ENCODE peak calls at places on chromosomes 7 and 10, in nine cellular contexts. K is psoas muscle; G is A549; I is CD8-positive, alpha-beta T cell; Y is uterus; H is dorsolateral prefrontal cortex; M is left ventricle myocardium inferior; D is ovary; U is adrenal gland. J is an unnamed sample.

GRCh38 chr7:21893401-21893800 is 52.3 kb downstream of the CDCA7L start:
- DNase-seq in M (no peak), H (no peak), G (no peak), I (no peak), K (no peak), U (no peak), D (no peak), Y (no peak), J (no peak)

GRCh38 chr10:132154440-132154839 is 32.3 kb upstream of the DPYSL4 start:
- DNase-seq in G (no peak), Y (no peak), H (no peak), M (no peak), I (no peak), U (no peak), K (no peak), D (no peak), J (no peak)

GRCh38 chr10:113073549-113074189 is 123.6 kb downstream of the TCF7L2 start:
- DNase-seq in H (no peak), K (peak), M (peak), G (peak), D (peak), Y (peak), U (peak), I (no peak), J (peak)

GRCh38 chr7:88344956-88345832 is 38.5 kb upstream of the STEAP4 start:
- DNase-seq in U (peak), Y (no peak), I (no peak), M (peak), D (peak), K (peak), G (peak), H (peak), J (peak)

GRCh38 chr7:51867117-51867516 is 550.5 kb upstream of the COBL start:
- DNase-seq in G (no peak), I (no peak), M (no peak), K (no peak), D (no peak), U (no peak), H (no peak), Y (no peak), J (no peak)

GRCh38 chr10:77899080-77899477 is 27.5 kb downstream of the DLG5 start:
- DNase-seq in H (no peak), Y (no peak), D (no peak), K (no peak), G (peak), M (no peak), U (no peak), I (no peak), J (peak)

GRCh38 chr7:79912213-79912633 is 222.4 kb upstream of the GNAI1 start:
- DNase-seq in M (no peak), K (no peak), D (no peak), G (no peak), Y (no peak), I (no peak), U (no peak), H (no peak), J (no peak)

GRCh38 chr7:131328387-131329175 is 905 bp downstream of the MKLN1 start:
- DNase-seq in Y (no peak), K (no peak), M (no peak), H (no peak), D (no peak), U (no peak), I (no peak), G (no peak), J (peak)

GRCh38 chr10:3729397-3729796 is 55.6 kb downstream of the KLF6 start:
- DNase-seq in U (no peak), Y (no peak), I (no peak), D (no peak), K (no peak), H (no peak), G (no peak), M (no peak), J (no peak)

GRCh38 chr10:122446668-122447410 is 7.6 kb upstream of the ARMS2 start:
- DNase-seq in G (peak), H (no peak), D (no peak), Y (no peak), M (no peak), U (no peak), I (no peak), K (no peak), J (no peak)

GRCh38 chr10:32171213-32171612 is 115.0 kb upstream of the KIF5B start:
- DNase-seq in I (no peak), K (no peak), G (no peak), H (no peak), U (no peak), Y (no peak), M (no peak), D (no peak), J (no peak)

GRCh38 chr10:62317257-62317656 is 48.6 kb upstream of the RTKN2 start:
- DNase-seq in U (no peak), I (no peak), Y (no peak), D (no peak), H (no peak), K (no peak), M (no peak), G (no peak), J (no peak)

GRCh38 chr10:68095176-68095575 is 14.1 kb upstream of the MYPN start:
- DNase-seq in U (no peak), K (no peak), I (no peak), D (no peak), Y (no peak), M (no peak), H (no peak), G (peak), J (peak)

GRCh38 chr7:5777932-5778331 is 3.5 kb downstream of the RNF216 start:
- DNase-seq in U (no peak), K (no peak), G (no peak), D (no peak), H (no peak), I (no peak), M (no peak), Y (no peak), J (no peak)

GRCh38 chr7:90747521-90747920 is 151.4 kb downstream of the CDK14 start:
- DNase-seq in I (no peak), G (no peak), K (no peak), D (no peak), Y (no peak), U (no peak), M (no peak), H (no peak), J (no peak)

GRCh38 chr10:109587366-109587765 is 335.9 kb downstream of the XPNPEP1 start:
- DNase-seq in M (no peak), Y (no peak), I (no peak), G (no peak), H (no peak), D (no peak), K (no peak), U (no peak), J (no peak)

GRCh38 chr10:49552277-49552676 is 13.4 kb upstream of the ERCC6 start:
- DNase-seq in M (no peak), I (no peak), Y (no peak), D (no peak), H (no peak), U (no peak), K (no peak), G (peak), J (peak)

GRCh38 chr7:101315336-101315735 is 6.3 kb downstream of the IFT22 start:
- DNase-seq in H (peak), G (peak), M (no peak), K (no peak), Y (no peak), D (no peak), I (peak), U (peak), J (no peak)

GRCh38 chr7:35386082-35386815 is 132.3 kb upstream of the TBX20 start:
- DNase-seq in K (no peak), G (no peak), Y (no peak), H (no peak), I (no peak), D (no peak), U (no peak), M (no peak), J (no peak)

GRCh38 chr7:16719699-16720098 is 33.9 kb upstream of the TSPAN13 start:
- DNase-seq in H (no peak), I (no peak), K (no peak), M (no peak), U (no peak), G (peak), D (no peak), Y (no peak), J (no peak)

GRCh38 chr10:80504158-80504811 is 33.4 kb upstream of the SH2D4B start:
- DNase-seq in H (no peak), K (no peak), D (no peak), I (no peak), G (no peak), M (no peak), U (no peak), Y (no peak), J (no peak)

GRCh38 chr7:157465597-157466348 is 129.0 kb downstream of the DNAJB6 start:
- DNase-seq in I (no peak), G (no peak), D (no peak), Y (no peak), H (no peak), M (no peak), K (no peak), U (no peak), J (no peak)

GRCh38 chr10:132766291-132766690 is 19.7 kb downstream of the NKX6-2 start:
- DNase-seq in Y (no peak), D (no peak), K (no peak), U (no peak), M (no peak), H (no peak), G (no peak), I (no peak), J (no peak)

GRCh38 chr10:124138195-124138882 is 44.9 kb upstream of the CHST15 start:
- DNase-seq in D (peak), G (no peak), K (no peak), I (no peak), M (no peak), H (no peak), Y (peak), U (peak), J (no peak)

GRCh38 chr10:14253079-14253478 is 77.6 kb downstream of the FRMD4A start:
- DNase-seq in G (no peak), Y (no peak), H (no peak), I (no peak), K (no peak), U (no peak), D (no peak), M (no peak), J (no peak)

GRCh38 chr7:28618383-28618782 is 206.1 kb downstream of the CREB5 start:
- DNase-seq in G (no peak), M (no peak), U (no peak), K (no peak), I (no peak), H (no peak), D (no peak), Y (no peak), J (no peak)

GRCh38 chr7:149741629-149742028 is 31.8 kb downstream of the ZNF467 start:
- DNase-seq in Y (no peak), K (no peak), U (no peak), D (no peak), G (no peak), H (peak), I (no peak), M (no peak), J (no peak)

GRCh38 chr10:62038609-62039190 is 137.2 kb downstream of the ARID5B start:
- DNase-seq in U (peak), H (peak), G (peak), Y (peak), K (peak), M (peak), I (peak), D (peak), J (peak)

GRCh38 chr10:133359554-133359971 is 1.7 kb upstream of the FUOM start:
- DNase-seq in U (no peak), H (peak), G (no peak), K (no peak), D (no peak), I (no peak), M (no peak), Y (no peak), J (no peak)

GRCh38 chr10:103693070-103693811 is 162.1 kb downstream of the SH3PXD2A start:
- DNase-seq in M (no peak), I (no peak), K (no peak), H (peak), Y (no peak), G (no peak), D (no peak), U (no peak), J (no peak)

GRCh38 chr7:27714831-27715444 is 25.0 kb upstream of the TAX1BP1 start:
- DNase-seq in I (no peak), K (no peak), G (no peak), H (no peak), D (no peak), M (no peak), Y (no peak), U (no peak), J (no peak)

GRCh38 chr10:110226926-110227641 is 19.7 kb downstream of the MXI1 start:
- DNase-seq in Y (peak), H (peak), U (peak), G (no peak), M (peak), K (peak), D (peak), I (peak), J (peak)

GRCh38 chr7:114663502-114663901 is 248.9 kb downstream of the FOXP2 start:
- DNase-seq in K (no peak), H (no peak), D (no peak), U (no peak), I (no peak), Y (no peak), G (peak), M (no peak), J (no peak)

GRCh38 chr7:20435305-20435704 is 104.6 kb downstream of the ITGB8 start:
- DNase-seq in D (no peak), G (no peak), K (peak), H (no peak), M (peak), U (peak), I (no peak), Y (peak), J (no peak)

GRCh38 chr10:31290386-31290785 is 28.6 kb upstream of the ZEB1 start:
- DNase-seq in G (no peak), Y (no peak), U (no peak), D (no peak), K (no peak), M (no peak), H (no peak), I (no peak), J (no peak)

GRCh38 chr7:1123721-1124120 is 35.8 kb downstream of the GPER1 start:
- DNase-seq in D (peak), K (peak), H (no peak), Y (peak), G (peak), I (no peak), U (peak), M (peak), J (no peak)

GRCh38 chr7:130673066-130673465 is 4.5 kb upstream of the COPG2 start:
- DNase-seq in Y (no peak), G (no peak), M (no peak), I (no peak), K (no peak), D (no peak), H (no peak), U (no peak), J (no peak)

GRCh38 chr7:78434281-78434680 is 635.7 kb downstream of the PHTF2 start:
- DNase-seq in H (no peak), K (no peak), Y (no peak), D (no peak), U (no peak), I (no peak), G (no peak), M (no peak), J (no peak)

GRCh38 chr10:34024708-34025425 is 690.4 kb upstream of the NRP1 start:
- DNase-seq in M (no peak), K (peak), G (peak), H (no peak), Y (no peak), D (no peak), I (no peak), U (no peak), J (peak)
- TF ChIP-seq CTCF in M (no peak), K (no peak), G (no peak), H (no peak), Y (no peak), D (no peak), I (no peak), U (no peak), J (no peak)

GRCh38 chr7:55028011-55028410 is 9.2 kb downstream of the EGFR start:
- DNase-seq in I (no peak), U (no peak), G (no peak), H (no peak), D (no peak), Y (no peak), M (no peak), K (no peak), J (no peak)

GRCh38 chr7:55024776-55025175 is 6.0 kb downstream of the EGFR start:
- DNase-seq in Y (no peak), U (no peak), D (no peak), K (no peak), I (no peak), M (no peak), H (no peak), G (no peak), J (no peak)

GRCh38 chr7:55022618-55022985 is 3.8 kb downstream of the EGFR start:
- DNase-seq in M (no peak), H (no peak), U (no peak), K (no peak), Y (no peak), G (no peak), I (no peak), D (no peak), J (peak)

GRCh38 chr7:55026867-55027490 is 8.2 kb downstream of the EGFR start:
- DNase-seq in K (no peak), M (no peak), U (no peak), D (no peak), G (no peak), H (no peak), I (no peak), Y (no peak), J (no peak)

DNA sequence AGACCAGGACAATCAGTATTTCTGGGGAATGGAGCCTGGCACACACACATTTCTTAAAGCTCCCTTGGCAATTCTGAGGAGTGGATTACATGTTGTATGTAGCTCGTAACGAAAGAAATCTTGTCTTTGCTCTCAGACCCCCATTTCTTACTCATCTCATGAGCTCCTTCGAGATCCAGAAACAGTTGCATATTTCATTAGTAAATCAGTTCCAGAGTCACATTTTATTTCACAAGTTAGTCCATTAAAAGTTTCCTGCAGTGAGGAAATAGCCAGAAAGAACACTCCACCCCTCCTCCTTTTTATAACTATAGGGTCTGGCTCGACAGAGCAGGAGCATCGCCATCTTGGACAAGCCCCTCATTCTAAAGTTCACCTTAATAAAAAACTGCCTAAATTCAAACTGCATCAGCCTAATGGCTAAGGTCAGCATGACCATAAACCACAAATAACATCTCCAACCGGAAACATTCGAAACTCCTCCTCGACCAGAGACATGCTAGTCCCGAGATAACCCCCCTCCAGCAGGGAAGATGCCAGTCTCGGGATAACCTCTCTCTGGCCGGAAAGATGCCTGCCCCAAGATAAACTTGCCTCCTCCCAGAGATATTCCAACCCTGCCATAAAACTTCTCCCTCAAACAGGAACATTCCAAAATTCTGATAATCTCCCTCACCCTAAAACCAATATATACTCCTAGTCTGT is 7.4 kb downstream of the EGFR start:
- DNase-seq in Y (no peak), H (no peak), G (no peak), I (no peak), D (no peak), U (no peak), K (no peak), M (no peak), J (no peak)
- H3K27ac ChIP-seq in Y (peak), H (no peak), G (peak), I (no peak), D (peak), U (no peak), K (no peak), M (peak), J (peak)

GRCh38 chr10:115857856-115858255 is 415.1 kb downstream of the GFRA1 start:
- DNase-seq in Y (no peak), I (no peak), H (no peak), D (no peak), U (no peak), G (no peak), K (no peak), M (no peak), J (no peak)

GRCh38 chr10:115851689-115852088 is 421.3 kb downstream of the GFRA1 start:
- DNase-seq in I (no peak), G (no peak), H (no peak), D (no peak), U (no peak), M (no peak), Y (no peak), K (no peak), J (no peak)

GRCh38 chr10:115854740-115855435 is 418.1 kb downstream of the GFRA1 start:
- DNase-seq in I (no peak), D (no peak), H (no peak), Y (no peak), G (no peak), U (no peak), K (no peak), M (no peak), J (peak)

GRCh38 chr10:115861455-115861854 is 411.6 kb downstream of the GFRA1 start:
- DNase-seq in Y (no peak), G (no peak), U (no peak), M (no peak), D (no peak), K (no peak), H (no peak), I (no peak), J (no peak)

DNA sequence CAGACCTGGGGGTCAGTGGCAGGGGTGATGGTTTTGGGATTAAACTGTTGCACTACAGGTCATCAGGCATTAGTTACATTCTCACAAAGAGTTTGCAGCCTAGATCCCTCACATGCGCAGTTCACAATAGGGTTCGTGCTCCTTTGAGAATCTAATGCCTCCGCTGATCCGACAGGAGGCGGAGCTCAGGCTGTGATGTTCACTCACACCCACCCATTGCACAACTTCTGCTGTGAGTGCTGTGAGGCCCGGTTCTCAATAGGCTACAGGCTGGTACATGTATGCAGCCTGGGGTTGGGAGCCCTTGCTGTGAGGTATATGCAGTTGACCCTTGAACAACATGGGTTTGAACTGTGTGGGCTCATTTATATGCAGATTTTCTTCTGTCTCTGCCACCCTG is 416.4 kb downstream of the GFRA1 start:
- DNase-seq in H (no peak), G (no peak), K (no peak), D (no peak), I (no peak), Y (no peak), M (no peak), U (no peak), J (peak)
- TF ChIP-seq CTCF in H (no peak), G (no peak), K (no peak), D (no peak), I (no peak), Y (no peak), M (no peak), U (no peak), J (no peak)

GRCh38 chr10:33376476-33376875 is 42.0 kb upstream of the NRP1 start:
- DNase-seq in M (no peak), Y (no peak), D (no peak), G (no peak), H (no peak), I (no peak), K (no peak), U (no peak), J (no peak)
- H3K27ac ChIP-seq in M (no peak), Y (no peak), D (no peak), G (no peak), H (no peak), I (no peak), K (no peak), U (no peak), J (no peak)

DNA sequence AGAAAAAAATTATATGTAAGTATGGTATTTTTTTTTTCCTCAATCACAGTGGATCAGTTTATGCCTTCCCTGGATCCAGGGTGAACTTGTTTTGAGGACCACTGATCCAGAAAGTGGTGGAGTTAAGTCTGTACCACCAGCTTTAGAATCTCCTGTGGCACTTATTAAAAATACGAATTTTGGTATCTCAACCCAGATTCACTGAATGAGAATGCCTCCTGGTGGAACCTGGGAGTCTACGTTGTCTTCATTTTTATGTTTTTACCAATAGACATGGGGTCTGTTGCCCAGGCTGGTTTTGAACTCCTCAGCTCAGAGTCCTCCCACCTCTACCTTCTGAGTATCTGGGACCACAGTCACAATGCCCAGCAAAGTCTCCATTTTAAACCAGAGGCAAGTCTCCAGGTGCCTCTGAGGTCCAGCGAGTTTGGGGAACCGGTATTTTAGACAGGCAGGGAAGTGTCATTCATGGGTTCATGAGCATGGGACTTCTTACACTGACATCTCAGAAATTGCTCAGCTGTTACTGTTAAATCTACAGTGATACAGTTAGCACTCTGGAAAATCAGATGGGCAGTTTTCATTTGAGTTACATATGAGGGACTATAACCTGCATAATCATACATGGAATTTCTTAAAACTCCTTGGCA is 200.9 kb downstream of the AUTS2 start:
- DNase-seq in G (no peak), H (no peak), K (no peak), Y (no peak), I (no peak), M (no peak), D (no peak), U (no peak), J (no peak)
- TF ChIP-seq CTCF in G (no peak), H (no peak), K (no peak), Y (no peak), I (no peak), M (no peak), D (no peak), U (no peak), J (no peak)